ENCODE peak calls at places on chromosomes 13 and 19, in four cellular contexts. P is thoracic aorta, R is heart right ventricle, M is IMR-90. A is an unnamed sample. For H3K27me3, the result is how much of the 10 kb centered on the place peaks cover.

GRCh38 chr19:51687791-51688664 is 5.1 kb upstream of the SPACA6 start:
- DNase-seq in P (peak), R (peak), M (peak), A (no peak)

GRCh38 chr19:30077851-30078355 is 135.9 kb downstream of the URI1 start:
- DNase-seq in P (no peak), R (no peak), M (no peak), A (no peak)

GRCh38 chr13:44273991-44274810 is 99.4 kb upstream of the SERP2 start:
- DNase-seq in P (no peak), R (no peak), M (peak), A (no peak)

GRCh38 chr13:75357576-75358295 is 124.2 kb downstream of the TBC1D4 start:
- DNase-seq in P (no peak), R (no peak), M (peak), A (no peak)

GRCh38 chr13:60111726-60112125 is 52.0 kb downstream of the DIAPH3 start:
- DNase-seq in P (no peak), R (no peak), M (peak), A (no peak)

GRCh38 chr13:91904597-91904996 is 506.2 kb downstream of the GPC5 start:
- DNase-seq in P (no peak), R (no peak), M (no peak), A (no peak)

GRCh38 chr13:35598233-35598632 is 121.7 kb upstream of the MAB21L1 start:
- DNase-seq in P (no peak), R (no peak), M (no peak), A (no peak)

GRCh38 chr19:8459520-8460260 is 14.9 kb downstream of the HNRNPM start:
- DNase-seq in P (no peak), R (no peak), M (peak), A (peak)

GRCh38 chr19:46404884-46405658 is 8.3 kb downstream of the CCDC8 start:
- DNase-seq in P (no peak), R (no peak), M (no peak), A (no peak)
- H3K27me3 ChIP-seq in P (under half), R (under half), M (under half), A (under half)

GRCh38 chr19:15591796-15592195 is 23.2 kb upstream of the CYP4F8 start:
- DNase-seq in P (no peak), R (no peak), M (no peak), A (no peak)
- H3K27me3 ChIP-seq in P (under half), R (under half), M (under half), A (under half)

DNA sequence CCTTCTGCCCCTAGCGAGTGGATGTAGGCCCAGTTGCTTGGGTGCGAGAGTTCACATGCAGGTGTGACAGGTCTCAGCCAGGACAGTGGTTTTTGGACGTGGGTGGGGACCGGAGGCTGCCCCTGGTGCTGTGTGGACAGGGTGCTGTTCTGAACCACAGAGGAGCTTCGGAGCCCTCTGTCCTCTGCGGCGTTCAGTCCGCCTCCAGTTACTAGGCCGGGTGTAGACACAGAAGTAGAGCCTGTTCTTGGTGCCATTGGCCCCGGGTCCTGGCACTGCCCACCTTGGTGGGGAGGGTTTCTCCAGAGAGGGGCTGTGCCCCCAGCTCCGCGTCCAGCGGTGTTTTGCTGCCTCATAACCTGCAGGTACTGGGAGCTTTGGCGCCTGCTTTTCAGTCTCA is 52.4 kb downstream of the MCF2L start:
- DNase-seq in P (no peak), R (no peak), M (no peak), A (no peak)
- H3K27me3 ChIP-seq in P (under half), R (under half), M (under half), A (under half)

DNA sequence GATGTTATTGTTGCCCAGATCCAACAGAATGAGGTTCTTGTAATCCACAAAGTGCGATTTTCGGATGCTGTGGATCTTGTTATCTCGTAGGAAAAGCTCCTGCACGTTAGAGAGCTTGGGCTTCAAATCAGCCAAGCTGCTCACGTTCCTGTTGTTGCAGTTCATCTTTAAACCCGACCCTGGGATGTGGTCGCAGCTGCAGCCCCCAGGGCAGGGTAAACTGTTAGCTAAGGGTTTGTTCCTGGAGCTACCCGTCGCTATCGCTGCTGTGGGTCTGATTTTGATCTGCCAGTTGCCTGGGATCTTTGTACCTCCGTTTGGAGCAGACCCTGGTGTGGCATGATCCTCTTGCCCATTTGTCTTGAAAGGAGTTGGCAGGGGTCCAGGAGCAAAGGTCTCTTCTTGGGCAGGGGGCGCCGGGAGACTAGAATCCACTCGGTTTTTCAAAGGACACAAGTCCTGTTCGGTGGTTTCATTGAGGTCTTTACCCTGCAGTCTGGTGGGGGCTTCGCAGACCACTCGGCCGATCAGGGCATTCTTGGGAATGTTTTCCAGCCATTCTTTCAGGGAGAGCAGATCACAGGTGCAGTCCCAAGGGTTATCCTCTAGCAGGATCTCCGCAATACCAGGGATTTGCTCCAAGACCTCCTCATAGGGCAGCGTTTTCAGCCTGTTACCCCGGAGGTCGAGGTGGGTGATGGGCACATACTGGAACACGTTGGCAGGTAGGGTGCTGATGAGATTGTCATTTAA is 1.8 kb downstream of the SLITRK1 start:
- DNase-seq in P (no peak), R (no peak), M (no peak), A (no peak)
- H3K27me3 ChIP-seq in P (under half), R (half or more), M (under half), A (under half)

A was measured in Panc1.